ENCODE peak calls at places on chromosomes 16 and 17, in ten cellular contexts. One of them, this sample, is unnamed.

GRCh38 chr16:11875721-11876120 is 24.4 kb upstream of the RSL1D1 start:
- DNase-seq in activated CD4-positive, alpha-beta T cell treated with anti-CD3 and anti-CD28 coated beads, Interleukin-2, amount 50 U/mL, for 1 hour: no peak
- DNase-seq in omental fat pad: no peak
- DNase-seq in globus pallidus: no peak
- DNase-seq in suprapubic skin: no peak
- DNase-seq in SHP77: no peak
- DNase-seq in NCI-H2081: no peak
- DNase-seq in HuH-7.5: no peak
- DNase-seq in stimulated activated CD4-positive, alpha-beta T cell treated with anti-CD3 and anti-CD28 coated beads, Interleukin-15, amount 100 ng/mL, for 1 hour: no peak
- DNase-seq in stimulated activated CD8-positive, alpha-beta memory T cell treated with anti-CD3 and anti-CD28 coated beads, Interleukin-4, amount 100 ng/mL, for 24 hours: no peak
- DNase-seq in this sample: no peak

GRCh38 chr17:19904412-19904811 is 36.7 kb upstream of the ULK2 start:
- DNase-seq in activated CD4-positive, alpha-beta T cell treated with anti-CD3 and anti-CD28 coated beads, Interleukin-2, amount 50 U/mL, for 1 hour: no peak
- DNase-seq in omental fat pad: no peak
- DNase-seq in globus pallidus: no peak
- DNase-seq in suprapubic skin: no peak
- DNase-seq in SHP77: no peak
- DNase-seq in NCI-H2081: no peak
- DNase-seq in HuH-7.5: no peak
- DNase-seq in stimulated activated CD4-positive, alpha-beta T cell treated with anti-CD3 and anti-CD28 coated beads, Interleukin-15, amount 100 ng/mL, for 1 hour: no peak
- DNase-seq in stimulated activated CD8-positive, alpha-beta memory T cell treated with anti-CD3 and anti-CD28 coated beads, Interleukin-4, amount 100 ng/mL, for 24 hours: no peak
- DNase-seq in this sample: no peak

GRCh38 chr17:80833952-80834895 is 157.4 kb upstream of the CHMP6 start:
- DNase-seq in activated CD4-positive, alpha-beta T cell treated with anti-CD3 and anti-CD28 coated beads, Interleukin-2, amount 50 U/mL, for 1 hour: no peak
- DNase-seq in omental fat pad: no peak
- DNase-seq in globus pallidus: peak; percentile 64
- DNase-seq in suprapubic skin: peak; percentile 88
- DNase-seq in SHP77: peak; percentile 64
- DNase-seq in NCI-H2081: no peak
- DNase-seq in HuH-7.5: no peak
- DNase-seq in stimulated activated CD4-positive, alpha-beta T cell treated with anti-CD3 and anti-CD28 coated beads, Interleukin-15, amount 100 ng/mL, for 1 hour: no peak
- DNase-seq in stimulated activated CD8-positive, alpha-beta memory T cell treated with anti-CD3 and anti-CD28 coated beads, Interleukin-4, amount 100 ng/mL, for 24 hours: no peak
- DNase-seq in this sample: peak; percentile 8

GRCh38 chr17:27407916-27408846 is 48.1 kb upstream of the KSR1 start:
- DNase-seq in activated CD4-positive, alpha-beta T cell treated with anti-CD3 and anti-CD28 coated beads, Interleukin-2, amount 50 U/mL, for 1 hour: no peak
- DNase-seq in omental fat pad: no peak
- DNase-seq in globus pallidus: no peak
- DNase-seq in suprapubic skin: no peak
- DNase-seq in SHP77: no peak
- DNase-seq in NCI-H2081: no peak
- DNase-seq in HuH-7.5: no peak
- DNase-seq in stimulated activated CD4-positive, alpha-beta T cell treated with anti-CD3 and anti-CD28 coated beads, Interleukin-15, amount 100 ng/mL, for 1 hour: no peak
- DNase-seq in stimulated activated CD8-positive, alpha-beta memory T cell treated with anti-CD3 and anti-CD28 coated beads, Interleukin-4, amount 100 ng/mL, for 24 hours: no peak
- DNase-seq in this sample: peak; percentile 10

GRCh38 chr17:49101054-49101534 is 31.5 kb upstream of the B4GALNT2 start:
- DNase-seq in activated CD4-positive, alpha-beta T cell treated with anti-CD3 and anti-CD28 coated beads, Interleukin-2, amount 50 U/mL, for 1 hour: no peak
- DNase-seq in omental fat pad: no peak
- DNase-seq in globus pallidus: no peak
- DNase-seq in suprapubic skin: no peak
- DNase-seq in SHP77: no peak
- DNase-seq in NCI-H2081: no peak
- DNase-seq in HuH-7.5: peak; percentile 33
- DNase-seq in stimulated activated CD4-positive, alpha-beta T cell treated with anti-CD3 and anti-CD28 coated beads, Interleukin-15, amount 100 ng/mL, for 1 hour: no peak
- DNase-seq in stimulated activated CD8-positive, alpha-beta memory T cell treated with anti-CD3 and anti-CD28 coated beads, Interleukin-4, amount 100 ng/mL, for 24 hours: no peak
- DNase-seq in this sample: no peak

GRCh38 chr17:73017653-73018052 is 74.8 kb downstream of the SLC39A11 start:
- DNase-seq in activated CD4-positive, alpha-beta T cell treated with anti-CD3 and anti-CD28 coated beads, Interleukin-2, amount 50 U/mL, for 1 hour: no peak
- DNase-seq in omental fat pad: no peak
- DNase-seq in globus pallidus: no peak
- DNase-seq in suprapubic skin: no peak
- DNase-seq in SHP77: no peak
- DNase-seq in NCI-H2081: no peak
- DNase-seq in HuH-7.5: no peak
- DNase-seq in stimulated activated CD4-positive, alpha-beta T cell treated with anti-CD3 and anti-CD28 coated beads, Interleukin-15, amount 100 ng/mL, for 1 hour: no peak
- DNase-seq in stimulated activated CD8-positive, alpha-beta memory T cell treated with anti-CD3 and anti-CD28 coated beads, Interleukin-4, amount 100 ng/mL, for 24 hours: no peak
- DNase-seq in this sample: no peak

GRCh38 chr16:23572394-23572793 is 14.9 kb downstream of the UBFD1 start:
- DNase-seq in activated CD4-positive, alpha-beta T cell treated with anti-CD3 and anti-CD28 coated beads, Interleukin-2, amount 50 U/mL, for 1 hour: no peak
- DNase-seq in omental fat pad: no peak
- DNase-seq in globus pallidus: no peak
- DNase-seq in suprapubic skin: no peak
- DNase-seq in SHP77: no peak
- DNase-seq in NCI-H2081: no peak
- DNase-seq in HuH-7.5: no peak
- DNase-seq in stimulated activated CD4-positive, alpha-beta T cell treated with anti-CD3 and anti-CD28 coated beads, Interleukin-15, amount 100 ng/mL, for 1 hour: no peak
- DNase-seq in stimulated activated CD8-positive, alpha-beta memory T cell treated with anti-CD3 and anti-CD28 coated beads, Interleukin-4, amount 100 ng/mL, for 24 hours: no peak
- DNase-seq in this sample: no peak

GRCh38 chr16:11386791-11387546 is 41.7 kb downstream of the RMI2 start:
- DNase-seq in activated CD4-positive, alpha-beta T cell treated with anti-CD3 and anti-CD28 coated beads, Interleukin-2, amount 50 U/mL, for 1 hour: no peak
- DNase-seq in omental fat pad: no peak
- DNase-seq in globus pallidus: no peak
- DNase-seq in suprapubic skin: peak; percentile 64
- DNase-seq in SHP77: peak; percentile 34
- DNase-seq in NCI-H2081: no peak
- DNase-seq in HuH-7.5: no peak
- DNase-seq in stimulated activated CD4-positive, alpha-beta T cell treated with anti-CD3 and anti-CD28 coated beads, Interleukin-15, amount 100 ng/mL, for 1 hour: no peak
- DNase-seq in stimulated activated CD8-positive, alpha-beta memory T cell treated with anti-CD3 and anti-CD28 coated beads, Interleukin-4, amount 100 ng/mL, for 24 hours: no peak
- DNase-seq in this sample: no peak

GRCh38 chr17:8435245-8436168 is at the start of gene NDEL1:
- DNase-seq in activated CD4-positive, alpha-beta T cell treated with anti-CD3 and anti-CD28 coated beads, Interleukin-2, amount 50 U/mL, for 1 hour: peak; percentile 99
- DNase-seq in omental fat pad: peak; percentile 97
- DNase-seq in globus pallidus: peak; percentile 98
- DNase-seq in suprapubic skin: peak; percentile 99
- DNase-seq in SHP77: peak; percentile 99
- DNase-seq in NCI-H2081: peak; percentile 94
- DNase-seq in HuH-7.5: peak; percentile 93
- DNase-seq in stimulated activated CD4-positive, alpha-beta T cell treated with anti-CD3 and anti-CD28 coated beads, Interleukin-15, amount 100 ng/mL, for 1 hour: peak; percentile 97
- DNase-seq in stimulated activated CD8-positive, alpha-beta memory T cell treated with anti-CD3 and anti-CD28 coated beads, Interleukin-4, amount 100 ng/mL, for 24 hours: peak; percentile 99
- DNase-seq in this sample: peak; percentile 95

GRCh38 chr16:56356276-56357241 is 68.8 kb downstream of the AMFR start:
- DNase-seq in activated CD4-positive, alpha-beta T cell treated with anti-CD3 and anti-CD28 coated beads, Interleukin-2, amount 50 U/mL, for 1 hour: peak; percentile 51
- DNase-seq in omental fat pad: peak; percentile 45
- DNase-seq in globus pallidus: peak; percentile 77
- DNase-seq in suprapubic skin: peak; percentile 77
- DNase-seq in SHP77: peak; percentile 84
- DNase-seq in NCI-H2081: no peak
- DNase-seq in HuH-7.5: peak; percentile 95
- DNase-seq in stimulated activated CD4-positive, alpha-beta T cell treated with anti-CD3 and anti-CD28 coated beads, Interleukin-15, amount 100 ng/mL, for 1 hour: peak; percentile 26
- DNase-seq in stimulated activated CD8-positive, alpha-beta memory T cell treated with anti-CD3 and anti-CD28 coated beads, Interleukin-4, amount 100 ng/mL, for 24 hours: peak; percentile 17
- DNase-seq in this sample: peak; percentile 7

GRCh38 chr17:263773-264172 is 82.3 kb upstream of the DOC2B start:
- DNase-seq in activated CD4-positive, alpha-beta T cell treated with anti-CD3 and anti-CD28 coated beads, Interleukin-2, amount 50 U/mL, for 1 hour: no peak
- DNase-seq in omental fat pad: no peak
- DNase-seq in globus pallidus: no peak
- DNase-seq in suprapubic skin: peak; percentile 50
- DNase-seq in SHP77: no peak
- DNase-seq in NCI-H2081: no peak
- DNase-seq in HuH-7.5: no peak
- DNase-seq in stimulated activated CD4-positive, alpha-beta T cell treated with anti-CD3 and anti-CD28 coated beads, Interleukin-15, amount 100 ng/mL, for 1 hour: no peak
- DNase-seq in stimulated activated CD8-positive, alpha-beta memory T cell treated with anti-CD3 and anti-CD28 coated beads, Interleukin-4, amount 100 ng/mL, for 24 hours: no peak
- DNase-seq in this sample: no peak

GRCh38 chr16:85421338-85422123 is 191.6 kb upstream of the GSE1 start:
- DNase-seq in activated CD4-positive, alpha-beta T cell treated with anti-CD3 and anti-CD28 coated beads, Interleukin-2, amount 50 U/mL, for 1 hour: no peak
- DNase-seq in omental fat pad: no peak
- DNase-seq in globus pallidus: no peak
- DNase-seq in suprapubic skin: no peak
- DNase-seq in SHP77: no peak
- DNase-seq in NCI-H2081: no peak
- DNase-seq in HuH-7.5: no peak
- DNase-seq in stimulated activated CD4-positive, alpha-beta T cell treated with anti-CD3 and anti-CD28 coated beads, Interleukin-15, amount 100 ng/mL, for 1 hour: no peak
- DNase-seq in stimulated activated CD8-positive, alpha-beta memory T cell treated with anti-CD3 and anti-CD28 coated beads, Interleukin-4, amount 100 ng/mL, for 24 hours: no peak
- DNase-seq in this sample: no peak

GRCh38 chr16:28982418-28982817 is 2.4 kb upstream of the LAT start:
- DNase-seq in activated CD4-positive, alpha-beta T cell treated with anti-CD3 and anti-CD28 coated beads, Interleukin-2, amount 50 U/mL, for 1 hour: no peak
- DNase-seq in omental fat pad: no peak
- DNase-seq in globus pallidus: no peak
- DNase-seq in suprapubic skin: no peak
- DNase-seq in SHP77: no peak
- DNase-seq in NCI-H2081: no peak
- DNase-seq in HuH-7.5: no peak
- DNase-seq in stimulated activated CD4-positive, alpha-beta T cell treated with anti-CD3 and anti-CD28 coated beads, Interleukin-15, amount 100 ng/mL, for 1 hour: no peak
- DNase-seq in stimulated activated CD8-positive, alpha-beta memory T cell treated with anti-CD3 and anti-CD28 coated beads, Interleukin-4, amount 100 ng/mL, for 24 hours: no peak
- DNase-seq in this sample: no peak

GRCh38 chr17:77382356-77382911 is 241.7 kb downstream of the SEC14L1 start:
- DNase-seq in activated CD4-positive, alpha-beta T cell treated with anti-CD3 and anti-CD28 coated beads, Interleukin-2, amount 50 U/mL, for 1 hour: peak; percentile 37
- DNase-seq in omental fat pad: no peak
- DNase-seq in globus pallidus: no peak
- DNase-seq in suprapubic skin: no peak
- DNase-seq in SHP77: no peak
- DNase-seq in NCI-H2081: no peak
- DNase-seq in HuH-7.5: no peak
- DNase-seq in stimulated activated CD4-positive, alpha-beta T cell treated with anti-CD3 and anti-CD28 coated beads, Interleukin-15, amount 100 ng/mL, for 1 hour: no peak
- DNase-seq in stimulated activated CD8-positive, alpha-beta memory T cell treated with anti-CD3 and anti-CD28 coated beads, Interleukin-4, amount 100 ng/mL, for 24 hours: no peak
- DNase-seq in this sample: peak; percentile 27

GRCh38 chr17:79814624-79814965 is 17.7 kb upstream of the CBX8 start:
- DNase-seq in activated CD4-positive, alpha-beta T cell treated with anti-CD3 and anti-CD28 coated beads, Interleukin-2, amount 50 U/mL, for 1 hour: no peak
- DNase-seq in omental fat pad: no peak
- DNase-seq in globus pallidus: no peak
- DNase-seq in suprapubic skin: no peak
- DNase-seq in SHP77: no peak
- DNase-seq in NCI-H2081: no peak
- DNase-seq in HuH-7.5: no peak
- DNase-seq in stimulated activated CD4-positive, alpha-beta T cell treated with anti-CD3 and anti-CD28 coated beads, Interleukin-15, amount 100 ng/mL, for 1 hour: no peak
- DNase-seq in stimulated activated CD8-positive, alpha-beta memory T cell treated with anti-CD3 and anti-CD28 coated beads, Interleukin-4, amount 100 ng/mL, for 24 hours: no peak
- DNase-seq in this sample: no peak

GRCh38 chr17:44904001-44904984 is 5.0 kb upstream of the EFTUD2 start:
- DNase-seq in activated CD4-positive, alpha-beta T cell treated with anti-CD3 and anti-CD28 coated beads, Interleukin-2, amount 50 U/mL, for 1 hour: no peak
- DNase-seq in omental fat pad: no peak
- DNase-seq in globus pallidus: no peak
- DNase-seq in suprapubic skin: peak; percentile 49
- DNase-seq in SHP77: no peak
- DNase-seq in NCI-H2081: no peak
- DNase-seq in HuH-7.5: no peak
- DNase-seq in stimulated activated CD4-positive, alpha-beta T cell treated with anti-CD3 and anti-CD28 coated beads, Interleukin-15, amount 100 ng/mL, for 1 hour: no peak
- DNase-seq in stimulated activated CD8-positive, alpha-beta memory T cell treated with anti-CD3 and anti-CD28 coated beads, Interleukin-4, amount 100 ng/mL, for 24 hours: no peak
- DNase-seq in this sample: no peak

GRCh38 chr16:81106826-81107503 is 10.8 kb upstream of the GCSH start:
- DNase-seq in activated CD4-positive, alpha-beta T cell treated with anti-CD3 and anti-CD28 coated beads, Interleukin-2, amount 50 U/mL, for 1 hour: no peak
- DNase-seq in omental fat pad: no peak
- DNase-seq in globus pallidus: peak; percentile 35
- DNase-seq in suprapubic skin: no peak
- DNase-seq in SHP77: no peak
- DNase-seq in NCI-H2081: no peak
- DNase-seq in HuH-7.5: no peak
- DNase-seq in stimulated activated CD4-positive, alpha-beta T cell treated with anti-CD3 and anti-CD28 coated beads, Interleukin-15, amount 100 ng/mL, for 1 hour: no peak
- DNase-seq in stimulated activated CD8-positive, alpha-beta memory T cell treated with anti-CD3 and anti-CD28 coated beads, Interleukin-4, amount 100 ng/mL, for 24 hours: no peak
- DNase-seq in this sample: no peak

GRCh38 chr17:75785016-75785769 is 587 bp downstream of the UNK start:
- DNase-seq in activated CD4-positive, alpha-beta T cell treated with anti-CD3 and anti-CD28 coated beads, Interleukin-2, amount 50 U/mL, for 1 hour: peak; percentile 36
- DNase-seq in omental fat pad: peak; percentile 61
- DNase-seq in globus pallidus: peak; percentile 88
- DNase-seq in suprapubic skin: peak; percentile 95
- DNase-seq in SHP77: peak; percentile 89
- DNase-seq in NCI-H2081: peak; percentile 89
- DNase-seq in HuH-7.5: no peak
- DNase-seq in stimulated activated CD4-positive, alpha-beta T cell treated with anti-CD3 and anti-CD28 coated beads, Interleukin-15, amount 100 ng/mL, for 1 hour: peak; percentile 83
- DNase-seq in stimulated activated CD8-positive, alpha-beta memory T cell treated with anti-CD3 and anti-CD28 coated beads, Interleukin-4, amount 100 ng/mL, for 24 hours: peak; percentile 86
- DNase-seq in this sample: peak; percentile 95

GRCh38 chr17:76873856-76874255 is 5.7 kb downstream of the MGAT5B start:
- DNase-seq in activated CD4-positive, alpha-beta T cell treated with anti-CD3 and anti-CD28 coated beads, Interleukin-2, amount 50 U/mL, for 1 hour: no peak
- DNase-seq in omental fat pad: no peak
- DNase-seq in globus pallidus: no peak
- DNase-seq in suprapubic skin: no peak
- DNase-seq in SHP77: no peak
- DNase-seq in NCI-H2081: no peak
- DNase-seq in HuH-7.5: no peak
- DNase-seq in stimulated activated CD4-positive, alpha-beta T cell treated with anti-CD3 and anti-CD28 coated beads, Interleukin-15, amount 100 ng/mL, for 1 hour: no peak
- DNase-seq in stimulated activated CD8-positive, alpha-beta memory T cell treated with anti-CD3 and anti-CD28 coated beads, Interleukin-4, amount 100 ng/mL, for 24 hours: no peak
- DNase-seq in this sample: no peak

GRCh38 chr16:49659356-49659755 is 196.6 kb downstream of the ZNF423 start:
- DNase-seq in activated CD4-positive, alpha-beta T cell treated with anti-CD3 and anti-CD28 coated beads, Interleukin-2, amount 50 U/mL, for 1 hour: no peak
- DNase-seq in omental fat pad: no peak
- DNase-seq in globus pallidus: no peak
- DNase-seq in suprapubic skin: no peak
- DNase-seq in SHP77: no peak
- DNase-seq in NCI-H2081: no peak
- DNase-seq in HuH-7.5: no peak
- DNase-seq in stimulated activated CD4-positive, alpha-beta T cell treated with anti-CD3 and anti-CD28 coated beads, Interleukin-15, amount 100 ng/mL, for 1 hour: no peak
- DNase-seq in stimulated activated CD8-positive, alpha-beta memory T cell treated with anti-CD3 and anti-CD28 coated beads, Interleukin-4, amount 100 ng/mL, for 24 hours: no peak
- DNase-seq in this sample: no peak

GRCh38 chr16:75000481-75001081 is 1.8 kb downstream of the ZNRF1 start:
- DNase-seq in activated CD4-positive, alpha-beta T cell treated with anti-CD3 and anti-CD28 coated beads, Interleukin-2, amount 50 U/mL, for 1 hour: no peak
- DNase-seq in omental fat pad: no peak
- DNase-seq in globus pallidus: peak; percentile 17
- DNase-seq in suprapubic skin: no peak
- DNase-seq in SHP77: peak; percentile 67
- DNase-seq in NCI-H2081: no peak
- DNase-seq in HuH-7.5: no peak
- DNase-seq in stimulated activated CD4-positive, alpha-beta T cell treated with anti-CD3 and anti-CD28 coated beads, Interleukin-15, amount 100 ng/mL, for 1 hour: no peak
- DNase-seq in stimulated activated CD8-positive, alpha-beta memory T cell treated with anti-CD3 and anti-CD28 coated beads, Interleukin-4, amount 100 ng/mL, for 24 hours: no peak
- DNase-seq in this sample: no peak

GRCh38 chr16:63129411-63130125 is 1093.3 kb upstream of the CDH8 start:
- DNase-seq in activated CD4-positive, alpha-beta T cell treated with anti-CD3 and anti-CD28 coated beads, Interleukin-2, amount 50 U/mL, for 1 hour: no peak
- DNase-seq in omental fat pad: no peak
- DNase-seq in globus pallidus: no peak
- DNase-seq in suprapubic skin: no peak
- DNase-seq in SHP77: no peak
- DNase-seq in NCI-H2081: no peak
- DNase-seq in HuH-7.5: no peak
- DNase-seq in stimulated activated CD4-positive, alpha-beta T cell treated with anti-CD3 and anti-CD28 coated beads, Interleukin-15, amount 100 ng/mL, for 1 hour: no peak
- DNase-seq in stimulated activated CD8-positive, alpha-beta memory T cell treated with anti-CD3 and anti-CD28 coated beads, Interleukin-4, amount 100 ng/mL, for 24 hours: no peak
- DNase-seq in this sample: no peak

GRCh38 chr17:83053021-83053778 is 26.2 kb upstream of the METRNL start:
- DNase-seq in activated CD4-positive, alpha-beta T cell treated with anti-CD3 and anti-CD28 coated beads, Interleukin-2, amount 50 U/mL, for 1 hour: no peak
- DNase-seq in omental fat pad: no peak
- DNase-seq in globus pallidus: no peak
- DNase-seq in suprapubic skin: no peak
- DNase-seq in SHP77: no peak
- DNase-seq in NCI-H2081: no peak
- DNase-seq in HuH-7.5: no peak
- DNase-seq in stimulated activated CD4-positive, alpha-beta T cell treated with anti-CD3 and anti-CD28 coated beads, Interleukin-15, amount 100 ng/mL, for 1 hour: no peak
- DNase-seq in stimulated activated CD8-positive, alpha-beta memory T cell treated with anti-CD3 and anti-CD28 coated beads, Interleukin-4, amount 100 ng/mL, for 24 hours: no peak
- DNase-seq in this sample: no peak

GRCh38 chr17:21075739-21076085 is 32.9 kb upstream of the USP22 start:
- DNase-seq in activated CD4-positive, alpha-beta T cell treated with anti-CD3 and anti-CD28 coated beads, Interleukin-2, amount 50 U/mL, for 1 hour: no peak
- DNase-seq in omental fat pad: no peak
- DNase-seq in globus pallidus: no peak
- DNase-seq in suprapubic skin: no peak
- DNase-seq in SHP77: no peak
- DNase-seq in NCI-H2081: no peak
- DNase-seq in HuH-7.5: no peak
- DNase-seq in stimulated activated CD4-positive, alpha-beta T cell treated with anti-CD3 and anti-CD28 coated beads, Interleukin-15, amount 100 ng/mL, for 1 hour: no peak
- DNase-seq in stimulated activated CD8-positive, alpha-beta memory T cell treated with anti-CD3 and anti-CD28 coated beads, Interleukin-4, amount 100 ng/mL, for 24 hours: no peak
- DNase-seq in this sample: no peak

GRCh38 chr16:67965668-67966548 is 2.5 kb downstream of the SLC12A4 start:
- DNase-seq in activated CD4-positive, alpha-beta T cell treated with anti-CD3 and anti-CD28 coated beads, Interleukin-2, amount 50 U/mL, for 1 hour: no peak
- DNase-seq in omental fat pad: no peak
- DNase-seq in globus pallidus: no peak
- DNase-seq in suprapubic skin: no peak
- DNase-seq in SHP77: no peak
- DNase-seq in NCI-H2081: no peak
- DNase-seq in HuH-7.5: no peak
- DNase-seq in stimulated activated CD4-positive, alpha-beta T cell treated with anti-CD3 and anti-CD28 coated beads, Interleukin-15, amount 100 ng/mL, for 1 hour: no peak
- DNase-seq in stimulated activated CD8-positive, alpha-beta memory T cell treated with anti-CD3 and anti-CD28 coated beads, Interleukin-4, amount 100 ng/mL, for 24 hours: no peak
- DNase-seq in this sample: no peak

GRCh38 chr17:78272181-78272913 is 40.9 kb downstream of the TMEM235 start:
- DNase-seq in activated CD4-positive, alpha-beta T cell treated with anti-CD3 and anti-CD28 coated beads, Interleukin-2, amount 50 U/mL, for 1 hour: peak; percentile 67
- DNase-seq in omental fat pad: peak; percentile 46
- DNase-seq in globus pallidus: no peak
- DNase-seq in suprapubic skin: peak; percentile 76
- DNase-seq in SHP77: peak; percentile 98
- DNase-seq in NCI-H2081: no peak
- DNase-seq in HuH-7.5: no peak
- DNase-seq in stimulated activated CD4-positive, alpha-beta T cell treated with anti-CD3 and anti-CD28 coated beads, Interleukin-15, amount 100 ng/mL, for 1 hour: no peak
- DNase-seq in stimulated activated CD8-positive, alpha-beta memory T cell treated with anti-CD3 and anti-CD28 coated beads, Interleukin-4, amount 100 ng/mL, for 24 hours: no peak
- DNase-seq in this sample: no peak

GRCh38 chr17:17151962-17152361 is 54.2 kb downstream of the PLD6 start:
- DNase-seq in activated CD4-positive, alpha-beta T cell treated with anti-CD3 and anti-CD28 coated beads, Interleukin-2, amount 50 U/mL, for 1 hour: no peak
- DNase-seq in omental fat pad: peak; percentile 73
- DNase-seq in globus pallidus: peak; percentile 83
- DNase-seq in suprapubic skin: peak; percentile 85
- DNase-seq in SHP77: no peak
- DNase-seq in NCI-H2081: no peak
- DNase-seq in HuH-7.5: no peak
- DNase-seq in stimulated activated CD4-positive, alpha-beta T cell treated with anti-CD3 and anti-CD28 coated beads, Interleukin-15, amount 100 ng/mL, for 1 hour: no peak
- DNase-seq in stimulated activated CD8-positive, alpha-beta memory T cell treated with anti-CD3 and anti-CD28 coated beads, Interleukin-4, amount 100 ng/mL, for 24 hours: no peak
- DNase-seq in this sample: no peak

GRCh38 chr17:27630607-27631408 is at the start of gene LGALS9:
- DNase-seq in activated CD4-positive, alpha-beta T cell treated with anti-CD3 and anti-CD28 coated beads, Interleukin-2, amount 50 U/mL, for 1 hour: no peak
- DNase-seq in omental fat pad: no peak
- DNase-seq in globus pallidus: peak; percentile 41
- DNase-seq in suprapubic skin: no peak
- DNase-seq in SHP77: no peak
- DNase-seq in NCI-H2081: no peak
- DNase-seq in HuH-7.5: no peak
- DNase-seq in stimulated activated CD4-positive, alpha-beta T cell treated with anti-CD3 and anti-CD28 coated beads, Interleukin-15, amount 100 ng/mL, for 1 hour: no peak
- DNase-seq in stimulated activated CD8-positive, alpha-beta memory T cell treated with anti-CD3 and anti-CD28 coated beads, Interleukin-4, amount 100 ng/mL, for 24 hours: no peak
- DNase-seq in this sample: no peak